ENCODE peak calls at places on chromosomes 11 and 22, in four cellular contexts. V is neuronal stem cell, F is SK-N-SH, O is right lobe of liver. X is an unnamed sample.

GRCh38 chr22:48146426-48146825 is 1384.0 kb downstream of the TBC1D22A start:
- DNase-seq in O (no peak), V (no peak), F (no peak), X (no peak)

GRCh38 chr11:60939301-60939700 is 12.7 kb downstream of the SLC15A3 start:
- DNase-seq in O (no peak), F (no peak), V (no peak), X (no peak)

GRCh38 chr11:1036303-1036923 is at the start of gene MUC6:
- DNase-seq in V (no peak), F (no peak), O (no peak), X (no peak)

GRCh38 chr11:110565344-110565684 is 135.6 kb downstream of the FDX1 start:
- DNase-seq in O (no peak), V (no peak), F (no peak), X (no peak)

GRCh38 chr11:2990617-2991476 is 1.3 kb downstream of the NAP1L4 start:
- DNase-seq in O (no peak), F (no peak), V (no peak), X (no peak)

GRCh38 chr11:78211565-78211964 is 22.8 kb downstream of the USP35 start:
- DNase-seq in O (no peak), F (no peak), V (no peak), X (no peak)

GRCh38 chr22:40557972-40558371 is 78.5 kb downstream of the MRTFA start:
- DNase-seq in F (no peak), V (no peak), O (no peak), X (no peak)

GRCh38 chr22:35301370-35301874 is 1.7 kb downstream of the TOM1 start:
- DNase-seq in V (no peak), F (no peak), O (peak; percentile 85), X (no peak)

GRCh38 chr11:4797212-4797611 is 7.0 kb downstream of the OR52R1 start:
- DNase-seq in O (no peak), V (no peak), F (no peak), X (no peak)

DNA sequence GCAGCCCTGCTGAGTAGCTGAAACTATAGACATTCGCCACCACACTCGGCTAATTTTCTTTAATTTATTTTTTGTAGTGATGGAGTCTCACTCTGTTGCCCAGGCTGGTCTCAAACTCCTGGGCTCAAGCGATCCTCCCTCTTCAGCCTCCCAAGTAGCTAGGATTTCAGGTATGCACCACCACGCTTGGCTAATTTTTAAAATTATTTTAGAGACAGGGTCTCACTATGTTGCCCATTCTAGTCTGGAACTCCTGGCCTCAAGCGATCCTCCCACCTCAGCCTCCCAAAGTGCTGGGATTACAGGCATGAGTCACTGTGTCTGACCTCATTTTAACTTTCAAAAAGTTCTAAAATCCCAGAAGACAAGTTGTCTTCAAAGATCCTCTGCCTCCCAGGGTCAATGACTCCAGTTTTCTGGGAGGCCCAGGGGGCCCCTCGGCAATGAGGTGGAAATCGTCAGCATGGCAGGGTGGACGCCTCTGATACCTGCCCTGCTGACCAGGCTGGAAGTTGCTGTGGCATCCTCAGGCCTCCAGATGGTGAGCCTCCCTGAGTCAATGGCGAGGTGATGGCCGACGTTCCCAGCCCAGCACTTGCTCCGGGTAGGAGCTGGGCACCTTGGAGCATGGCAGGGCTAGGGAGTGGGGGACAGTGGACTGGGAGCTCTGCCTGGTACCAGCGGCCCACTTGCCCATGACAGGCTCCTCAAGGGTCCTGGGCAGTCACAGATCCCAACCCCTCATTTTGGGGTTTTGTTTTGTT is 31.1 kb downstream of the RPL3 start:
- DNase-seq in V (no peak), O (no peak), F (no peak), X (no peak)
- H3K27me3 ChIP-seq in V (no peaks in the 10 kb centered on the region), O (no peaks in the 10 kb centered on the region), F (no peaks in the 10 kb centered on the region), X (no peaks in the 10 kb centered on the region)

DNA sequence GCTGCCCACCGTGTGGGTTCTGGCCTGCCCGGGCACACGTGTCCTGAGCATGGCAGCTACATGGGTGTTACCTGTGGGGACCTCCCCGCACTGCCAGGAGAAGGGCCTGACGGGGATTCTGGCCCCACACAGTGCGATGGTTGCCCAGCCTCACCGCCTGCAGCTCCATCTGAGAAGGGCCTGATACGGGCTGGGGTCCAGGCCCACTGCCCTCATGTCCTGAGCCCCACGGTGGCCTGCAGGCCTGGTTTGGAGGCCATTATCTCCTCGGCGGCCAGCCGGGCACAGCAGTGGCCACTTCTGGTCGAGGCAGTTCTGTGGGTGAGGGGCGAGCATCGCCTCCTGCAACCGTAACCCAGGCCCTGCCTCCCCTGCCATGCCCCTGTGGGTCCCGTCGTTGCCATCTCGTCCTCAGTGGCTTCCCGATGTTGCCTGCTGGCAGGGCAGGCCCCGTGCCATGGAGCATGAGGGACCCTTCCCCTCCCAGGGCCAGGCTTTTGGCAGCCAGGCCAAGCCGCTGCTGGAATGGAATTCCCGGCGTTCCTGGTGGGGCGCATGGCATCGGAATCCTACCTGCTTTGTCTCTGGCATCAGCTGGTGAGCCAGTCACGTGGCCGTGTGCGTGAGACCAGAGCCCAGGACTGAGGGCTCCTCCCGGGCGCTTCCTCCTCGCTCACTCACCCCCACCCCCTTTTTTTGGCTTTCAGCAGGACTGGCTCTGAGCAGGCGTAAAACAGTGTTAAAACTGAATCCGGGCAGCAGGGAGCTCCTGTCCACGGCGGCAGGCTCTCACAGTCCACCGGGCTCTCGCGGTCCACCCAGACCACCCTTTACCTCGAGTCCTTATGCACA is 71.9 kb upstream of the PPARA start:
- DNase-seq in O (peak; percentile 75), F (peak; percentile 68), V (no peak), X (no peak)
- H3K4me1 ChIP-seq in O (peaks cover 47% of the 10 kb centered on the region), F (peaks cover 54% of the 10 kb centered on the region), V (no peaks in the 10 kb centered on the region), X (peaks cover 11% of the 10 kb centered on the region)

GRCh38 chr22:45627489-45628233 is 44.0 kb upstream of the ATXN10 start:
- DNase-seq in F (no peak), O (no peak), V (no peak), X (no peak)

GRCh38 chr22:45630436-45630835 is 41.2 kb upstream of the ATXN10 start:
- DNase-seq in O (no peak), F (no peak), V (no peak), X (no peak)

GRCh38 chr22:45626198-45626651 is 45.4 kb upstream of the ATXN10 start:
- DNase-seq in F (no peak), O (no peak), V (no peak), X (no peak)

GRCh38 chr22:45629469-45630089 is 42.1 kb upstream of the ATXN10 start:
- DNase-seq in F (peak; percentile 64), V (no peak), O (no peak), X (no peak)

GRCh38 chr22:45628508-45628907 is 43.1 kb upstream of the ATXN10 start:
- DNase-seq in O (no peak), V (no peak), F (no peak), X (no peak)
- H3K27me3 ChIP-seq in O (no peaks in the 10 kb centered on the region), V (no peaks in the 10 kb centered on the region), F (no peaks in the 10 kb centered on the region), X (no peaks in the 10 kb centered on the region)

DNA sequence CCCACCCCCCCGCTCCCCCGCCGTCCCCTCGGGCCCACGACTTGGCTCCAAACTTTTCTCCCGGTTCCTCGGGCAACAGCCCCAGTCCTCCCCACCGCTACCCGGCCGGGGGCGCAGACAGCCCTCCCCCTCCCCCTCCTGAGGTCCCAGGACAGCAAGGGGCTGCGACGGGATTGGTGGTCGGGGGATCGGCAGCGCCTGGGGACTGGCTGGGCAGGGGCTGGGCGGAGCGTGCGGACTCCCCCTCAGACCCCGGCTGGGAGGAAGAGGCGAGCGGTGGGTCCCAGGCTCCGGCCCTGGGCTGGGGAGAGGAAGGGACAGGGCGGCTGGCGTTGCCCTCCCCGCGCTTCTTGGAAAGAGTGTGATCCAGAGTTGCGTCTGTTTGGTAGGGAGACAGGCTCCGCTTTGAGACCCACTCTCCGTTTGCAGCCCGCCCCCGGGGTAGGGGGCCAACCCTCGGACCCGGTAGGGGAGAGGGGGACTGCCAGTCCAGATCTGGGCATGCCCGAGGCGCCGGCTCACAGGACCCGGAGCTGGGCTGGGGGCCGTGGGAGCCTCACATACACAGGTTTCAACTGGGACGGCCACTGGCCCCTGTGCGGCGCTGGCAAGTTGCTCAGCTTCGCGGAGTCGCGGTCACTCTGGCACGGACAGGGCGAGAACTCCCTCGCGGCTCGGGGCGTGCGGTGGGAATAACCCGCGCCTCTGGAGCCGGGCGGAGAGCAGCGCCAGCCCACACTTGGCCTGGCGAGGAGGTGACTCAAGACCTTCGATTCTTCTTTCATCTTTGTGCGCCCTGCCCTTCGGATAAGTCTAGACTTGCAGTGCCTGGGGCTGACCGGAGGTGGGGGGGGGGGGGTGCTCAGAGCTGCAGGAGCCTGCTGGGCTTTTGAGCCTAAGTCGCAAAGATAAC is 1.0 kb downstream of the TSKU start:
- DNase-seq in O (peak; percentile 61), V (peak; percentile 85), F (peak; percentile 97), X (no peak)
- H3K4me1 ChIP-seq in O (peaks cover 40% of the 10 kb centered on the region), V (peaks cover 30% of the 10 kb centered on the region), F (peaks cover 70% of the 10 kb centered on the region), X (no peaks in the 10 kb centered on the region)

GRCh38 chr11:72673284-72673942 is 809 bp downstream of the PDE2A start:
- DNase-seq in O (no peak), F (no peak), V (peak; percentile 53), X (no peak)
- H3K27me3 ChIP-seq in O (no peaks in the 10 kb centered on the region), F (peaks cover 29% of the 10 kb centered on the region), V (no peaks in the 10 kb centered on the region), X (peaks cover 56% of the 10 kb centered on the region)

X was measured in CD8-positive, alpha-beta memory T cell.